ENCODE peak calls at places on chromosomes 7 and 10, in five cellular contexts. W is SK-N-SH, F is HCT116, B is HepG2, N is GM12878. P is an unnamed sample.

GRCh38 chr7:148535227-148535626 is 55.3 kb upstream of the C7orf33 start:
- DNase-seq in W (peak), F (no peak), B (no peak), N (no peak), P (no peak)

GRCh38 chr10:124678566-124679240 is 65.5 kb downstream of the FAM53B start:
- DNase-seq in W (no peak), F (no peak), B (no peak), N (no peak), P (no peak)

GRCh38 chr10:8013011-8013410 is 41.5 kb upstream of the GATA3 start:
- DNase-seq in W (no peak), F (no peak), B (no peak), N (no peak), P (no peak)

GRCh38 chr7:107501593-107501992 is 31.7 kb downstream of the GPR22 start:
- DNase-seq in W (peak), F (peak), B (peak), N (no peak), P (peak)

GRCh38 chr10:89389254-89389653 is 3.2 kb upstream of the IFIT1 start:
- DNase-seq in W (peak), F (peak), B (peak), N (no peak), P (no peak)

GRCh38 chr10:58360412-58361004 is 24.7 kb upstream of the TFAM start:
- DNase-seq in W (no peak), F (no peak), B (no peak), N (no peak), P (no peak)

GRCh38 chr7:74334026-74334425 is 44.8 kb downstream of the CLIP2 start:
- DNase-seq in W (peak), F (no peak), B (no peak), N (no peak), P (no peak)

GRCh38 chr7:51123322-51124021 is 193.1 kb downstream of the COBL start:
- DNase-seq in W (no peak), F (peak), B (no peak), N (no peak), P (no peak)

GRCh38 chr7:23287612-23288011 is 11.5 kb upstream of the MALSU1 start:
- DNase-seq in W (no peak), F (no peak), B (peak), N (no peak), P (no peak)

GRCh38 chr10:68561804-68562649 is 1.9 kb downstream of the TET1 start:
- DNase-seq in W (peak), F (no peak), B (no peak), N (no peak), P (peak)

GRCh38 chr10:84205049-84205852 is 10.9 kb downstream of the CDHR1 start:
- DNase-seq in W (peak), F (peak), B (peak), N (peak), P (peak)

GRCh38 chr10:35696392-35696791 is 54.3 kb upstream of the FZD8 start:
- DNase-seq in W (no peak), F (no peak), B (no peak), N (no peak), P (no peak)

GRCh38 chr7:21412291-21412896 is 15.5 kb upstream of the SP4 start:
- DNase-seq in W (no peak), F (no peak), B (no peak), N (peak), P (no peak)

GRCh38 chr7:90771281-90771680 is 175.2 kb downstream of the CDK14 start:
- DNase-seq in W (no peak), F (no peak), B (no peak), N (no peak), P (no peak)

GRCh38 chr7:130384841-130385599 is 4.7 kb downstream of the CPA1 start:
- DNase-seq in W (no peak), F (no peak), B (no peak), N (no peak), P (no peak)

GRCh38 chr7:6286486-6286885 is 14.1 kb upstream of the CYTH3 start:
- DNase-seq in W (no peak), F (no peak), B (no peak), N (no peak), P (no peak)

GRCh38 chr10:14409247-14409646 is 78.5 kb upstream of the FRMD4A start:
- DNase-seq in W (no peak), F (no peak), B (no peak), N (no peak), P (no peak)

GRCh38 chr7:141915565-141915964 is 634 bp upstream of the OR9A4 start:
- DNase-seq in W (no peak), F (no peak), B (no peak), N (no peak), P (no peak)

GRCh38 chr7:22123139-22123538 is 177.4 kb upstream of the CDCA7L start:
- DNase-seq in W (no peak), F (no peak), B (no peak), N (no peak), P (peak)

GRCh38 chr7:114889646-114890285 is 32.1 kb upstream of the MDFIC start:
- DNase-seq in W (no peak), F (peak), B (peak), N (no peak), P (no peak)

GRCh38 chr10:53209941-53210611 is 437.5 kb upstream of the MBL2 start:
- DNase-seq in W (peak), F (no peak), B (peak), N (no peak), P (no peak)

GRCh38 chr10:4111593-4111992 is 326.6 kb upstream of the KLF6 start:
- DNase-seq in W (no peak), F (no peak), B (no peak), N (no peak), P (no peak)

GRCh38 chr10:3239920-3240909 is 67.6 kb upstream of the PITRM1 start:
- DNase-seq in W (no peak), F (no peak), B (no peak), N (no peak), P (no peak)

GRCh38 chr7:91519241-91520200 is 255.3 kb downstream of the FZD1 start:
- DNase-seq in W (no peak), F (no peak), B (no peak), N (no peak), P (no peak)

GRCh38 chr7:116441534-116441933 is 58.0 kb upstream of the CAV2 start:
- DNase-seq in W (no peak), F (no peak), B (no peak), N (no peak), P (no peak)

GRCh38 chr10:132946806-132947530 is 4.6 kb upstream of the CFAP46 start:
- DNase-seq in W (no peak), F (no peak), B (no peak), N (no peak), P (no peak)

GRCh38 chr7:121401896-121402295 is 5.8 kb upstream of the FAM3C start:
- DNase-seq in W (no peak), F (no peak), B (no peak), N (no peak), P (no peak)

GRCh38 chr7:74233655-74234280 is 20.4 kb downstream of the RFC2 start:
- DNase-seq in W (no peak), F (no peak), B (no peak), N (no peak), P (peak)

GRCh38 chr10:53023411-53023810 is 250.8 kb upstream of the MBL2 start:
- DNase-seq in W (no peak), F (no peak), B (no peak), N (no peak), P (no peak)

GRCh38 chr7:18437086-18437485 is 58.5 kb upstream of the HDAC9 start:
- DNase-seq in W (no peak), F (no peak), B (no peak), N (no peak), P (no peak)

GRCh38 chr10:31586708-31587107 is 267.7 kb downstream of the ZEB1 start:
- DNase-seq in W (no peak), F (no peak), B (no peak), N (no peak), P (no peak)

GRCh38 chr10:70656489-70656888 is 15.8 kb upstream of the ADAMTS14 start:
- DNase-seq in W (no peak), F (no peak), B (no peak), N (peak), P (peak)

GRCh38 chr7:34382166-34382893 is 275.7 kb upstream of the NPSR1 start:
- DNase-seq in W (no peak), F (no peak), B (no peak), N (no peak), P (no peak)

GRCh38 chr7:67671006-67671405 is 674.4 kb downstream of the TYW1 start:
- DNase-seq in W (no peak), F (no peak), B (no peak), N (no peak), P (no peak)

GRCh38 chr7:77548222-77548621 is 11.1 kb downstream of the PTPN12 start:
- DNase-seq in W (no peak), F (no peak), B (no peak), N (no peak), P (no peak)

GRCh38 chr10:123687758-123688157 is 21.6 kb downstream of the GPR26 start:
- DNase-seq in W (no peak), F (no peak), B (peak), N (no peak), P (peak)

DNA sequence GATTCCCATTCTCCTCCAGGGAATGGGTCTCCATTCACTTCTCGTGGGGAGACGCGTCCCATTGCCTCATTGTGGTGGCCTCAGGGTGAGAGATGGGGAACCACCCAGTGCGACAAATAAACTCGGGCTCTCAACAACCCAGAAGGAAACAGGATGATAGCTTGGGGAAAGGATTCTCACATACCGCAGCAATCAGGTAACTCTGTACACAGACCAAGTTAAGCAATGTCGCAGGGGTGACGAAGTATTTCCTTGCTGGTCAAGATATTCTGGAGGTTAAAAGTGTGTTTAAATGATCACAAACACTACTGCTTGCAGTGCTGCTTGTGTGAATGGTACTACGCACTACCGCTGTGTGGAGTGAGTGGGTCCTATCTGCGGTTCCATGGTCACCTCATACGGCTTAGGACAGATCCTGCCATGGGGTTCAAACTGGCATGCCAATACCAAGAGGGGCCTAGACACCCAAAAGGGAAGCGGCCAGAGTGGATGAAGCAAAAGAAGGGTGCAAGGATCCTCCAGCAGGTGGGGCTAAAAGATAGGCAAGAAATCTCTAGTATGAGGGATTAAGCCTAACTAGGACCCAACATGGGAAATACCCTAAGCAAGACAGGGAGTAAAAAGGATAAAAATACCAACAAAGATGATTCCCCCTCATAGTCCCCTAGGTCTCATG is 143.8 kb upstream of the TMEM106B start:
- DNase-seq in W (peak), F (peak), B (peak), N (peak), P (peak)
- TF ChIP-seq ZBTB33 in W (no peak), F (no peak), B (no peak), N (no peak), P (no peak)

GRCh38 chr10:97713351-97713827 is at the start of gene MARVELD1:
- DNase-seq in W (peak), F (no peak), B (no peak), N (no peak), P (peak)

GRCh38 chr10:97713828-97714400 is 384 bp downstream of the MARVELD1 start:
- DNase-seq in W (peak), F (no peak), B (no peak), N (no peak), P (peak)

GRCh38 chr10:97714401-97715258 is 1.1 kb downstream of the MARVELD1 start:
- DNase-seq in W (peak), F (no peak), B (no peak), N (no peak), P (peak)

GRCh38 chr10:97717627-97718026 is 4.1 kb downstream of the MARVELD1 start:
- DNase-seq in W (no peak), F (no peak), B (no peak), N (no peak), P (no peak)

DNA sequence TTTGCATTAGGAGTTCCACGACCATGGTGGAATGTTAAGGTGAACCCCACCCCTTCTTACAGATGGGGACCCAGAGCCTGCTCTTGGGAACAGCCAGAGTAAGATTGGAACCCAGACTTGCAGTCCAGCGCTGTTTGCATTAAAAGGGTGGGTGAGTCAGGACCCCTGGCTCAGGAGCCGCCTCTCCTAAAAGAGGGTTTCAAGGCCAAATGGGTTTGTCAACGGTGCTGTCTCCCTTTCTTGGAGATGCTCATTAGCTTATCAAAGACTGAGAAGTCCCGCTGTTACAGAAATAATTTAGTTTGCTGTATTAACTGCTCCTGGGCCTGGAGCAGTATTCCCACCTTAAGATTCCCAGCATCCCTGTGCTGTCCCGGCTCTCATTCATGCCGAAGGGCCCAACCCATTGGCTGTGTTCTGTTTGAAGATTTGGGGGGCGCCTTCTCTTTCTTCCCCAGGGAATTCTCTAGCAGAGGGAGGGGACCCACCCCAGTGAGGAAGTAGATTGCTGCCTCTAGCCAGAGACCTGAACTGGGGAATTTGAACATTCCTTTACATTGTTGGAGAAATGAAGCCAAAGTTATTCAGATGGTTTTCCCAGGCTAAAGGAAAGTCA is 1.8 kb downstream of the MARVELD1 start:
- DNase-seq in W (no peak), F (no peak), B (no peak), N (no peak), P (no peak)
- TF ChIP-seq ZBTB33 in W (no peak), F (no peak), B (no peak), N (no peak), P (no peak)

GRCh38 chr7:9181356-9181755 is 747.9 kb downstream of the NXPH1 start:
- DNase-seq in W (no peak), F (no peak), B (no peak), N (no peak), P (no peak)
- TF ChIP-seq ZBTB33 in W (no peak), F (no peak), B (no peak), N (no peak), P (no peak)

DNA sequence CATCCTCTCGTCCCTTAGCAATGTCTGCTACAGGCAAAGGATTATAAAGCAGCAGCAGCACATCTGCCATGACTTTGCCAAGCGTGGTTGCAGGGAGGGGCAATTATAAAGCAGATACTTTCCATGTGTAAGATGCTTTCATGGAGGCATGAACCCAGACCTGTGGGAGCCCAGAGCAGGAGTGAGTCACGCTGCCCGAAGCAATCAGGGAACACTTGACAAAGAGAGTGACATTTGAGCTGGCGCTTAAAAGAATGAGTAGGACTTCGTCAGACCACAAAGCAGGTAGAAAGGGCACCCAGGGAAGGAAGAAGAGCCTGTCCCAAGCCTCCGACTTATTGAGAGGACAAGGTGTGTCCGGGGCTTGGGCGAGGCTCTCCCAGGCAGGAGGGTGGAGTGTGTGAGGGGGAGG is 147.2 kb downstream of the MYOF start:
- DNase-seq in W (no peak), F (peak), B (no peak), N (no peak), P (no peak)
- TF ChIP-seq ZBTB33 in W (no peak), F (no peak), B (no peak), N (no peak), P (no peak)

GRCh38 chr7:48170506-48170905 is 752 bp upstream of the ABCA13 start:
- DNase-seq in W (no peak), F (no peak), B (no peak), N (no peak), P (no peak)
- TF ChIP-seq ZBTB33 in W (no peak), F (no peak), B (no peak), N (no peak), P (no peak)

GRCh38 chr10:121596668-121597503 is 1.4 kb downstream of the FGFR2 start:
- DNase-seq in W (no peak), F (no peak), B (no peak), N (no peak), P (no peak)
- TF ChIP-seq ZBTB33 in W (no peak), F (no peak), B (no peak), N (no peak), P (no peak)

GRCh38 chr7:1403844-1404404 is 55.3 kb downstream of the MICALL2 start:
- DNase-seq in W (peak), F (no peak), B (no peak), N (no peak), P (no peak)
- TF ChIP-seq ZBTB33 in W (no peak), F (no peak), B (no peak), N (no peak), P (no peak)